ENCODE peak calls at places on chromosomes 7 and 10, in four cellular contexts. U is pancreas, D is upper lobe of right lung, B is fibroblast of lung. M is an unnamed sample.

GRCh38 chr10:76301950-76302349 is 870.5 kb downstream of the LRMDA start:
- DNase-seq in U (no peak), D (no peak), B (peak; percentile 18), M (no peak)

GRCh38 chr10:71789871-71790270 is 16.6 kb upstream of the VSIR start:
- DNase-seq in U (no peak), D (no peak), B (no peak), M (no peak)

GRCh38 chr7:16989883-16990413 is 108.2 kb upstream of the AGR3 start:
- DNase-seq in U (peak; percentile 74), D (peak; percentile 70), B (peak; percentile 97), M (no peak)

GRCh38 chr10:57457972-57458512 is 809.7 kb downstream of the IPMK start:
- DNase-seq in U (no peak), D (no peak), B (no peak), M (no peak)

GRCh38 chr7:111605246-111605645 is 43.0 kb upstream of the IMMP2L start:
- DNase-seq in U (no peak), D (no peak), B (no peak), M (no peak)

GRCh38 chr7:132125096-132125495 is 451.2 kb downstream of the PLXNA4 start:
- DNase-seq in U (no peak), D (no peak), B (no peak), M (no peak)

GRCh38 chr10:25556457-25556856 is 377.6 kb upstream of the MYO3A start:
- DNase-seq in U (no peak), D (no peak), B (no peak), M (no peak)

GRCh38 chr10:103525901-103526300 is 32.4 kb downstream of the NEURL1 start:
- DNase-seq in U (no peak), D (no peak), B (no peak), M (no peak)

GRCh38 chr7:158055726-158056510 is 531.7 kb downstream of the PTPRN2 start:
- DNase-seq in U (no peak), D (peak; percentile 34), B (no peak), M (no peak)

GRCh38 chr10:103493911-103494877 is 689 bp downstream of the NEURL1 start:
- DNase-seq in U (no peak), D (no peak), B (no peak), M (peak; percentile 78)

GRCh38 chr7:81704595-81704994 is 65.3 kb downstream of the HGF start:
- DNase-seq in U (no peak), D (no peak), B (no peak), M (no peak)

GRCh38 chr10:90652519-90652918 is 205.3 kb downstream of the HTR7 start:
- DNase-seq in U (no peak), D (no peak), B (peak; percentile 56), M (no peak)

GRCh38 chr7:28725045-28725630 is 233.0 kb downstream of the TRIL start:
- DNase-seq in U (no peak), D (no peak), B (no peak), M (no peak)

GRCh38 chr7:75928600-75928939 is 13.6 kb downstream of the POR start:
- DNase-seq in U (no peak), D (no peak), B (no peak), M (no peak)

GRCh38 chr10:32556996-32557395 is 111.1 kb downstream of the CCDC7 start:
- DNase-seq in U (no peak), D (no peak), B (no peak), M (no peak)

GRCh38 chr10:107576746-107577145 is 412.2 kb upstream of the SORCS1 start:
- DNase-seq in U (no peak), D (no peak), B (no peak), M (no peak)

GRCh38 chr10:133210398-133211140 is 19.4 kb upstream of the UTF1 start:
- DNase-seq in U (no peak), D (no peak), B (no peak), M (peak; percentile 69)

GRCh38 chr7:5211730-5212482 is 21.9 kb downstream of the WIPI2 start:
- DNase-seq in U (no peak), D (no peak), B (no peak), M (no peak)

GRCh38 chr7:100584677-100585510 is 1.0 kb downstream of the LRCH4 start:
- DNase-seq in U (peak; percentile 81), D (peak; percentile 77), B (peak; percentile 87), M (peak; percentile 88)

GRCh38 chr10:80104066-80104926 is 25.8 kb downstream of the TMEM254 start:
- DNase-seq in U (no peak), D (no peak), B (peak; percentile 94), M (no peak)

GRCh38 chr7:13179011-13179574 is 491.7 kb downstream of the ARL4A start:
- DNase-seq in U (no peak), D (no peak), B (peak; percentile 19), M (no peak)

GRCh38 chr10:70376436-70377378 is 5.7 kb downstream of the LRRC20 start:
- DNase-seq in U (no peak), D (no peak), B (no peak), M (no peak)

GRCh38 chr10:93061594-93062498 is 1.2 kb downstream of the CYP26C1 start:
- DNase-seq in U (no peak), D (no peak), B (no peak), M (peak; percentile 70)

GRCh38 chr7:146772581-146772980 is 656.0 kb downstream of the CNTNAP2 start:
- DNase-seq in U (no peak), D (no peak), B (no peak), M (no peak)

GRCh38 chr7:151752816-151753600 is 123.9 kb downstream of the PRKAG2 start:
- DNase-seq in U (no peak), D (no peak), B (peak; percentile 37), M (no peak)

GRCh38 chr10:72096115-72097000 is 8.0 kb upstream of the SPOCK2 start:
- DNase-seq in U (no peak), D (no peak), B (peak; percentile 86), M (no peak)

GRCh38 chr7:66877577-66878300 is 43.3 kb upstream of the TMEM248 start:
- DNase-seq in U (no peak), D (no peak), B (peak; percentile 8), M (no peak)

GRCh38 chr10:123429631-123430257 is 236.4 kb upstream of the GPR26 start:
- DNase-seq in U (no peak), D (no peak), B (no peak), M (no peak)

GRCh38 chr7:100688593-100688860 is 5.5 kb downstream of the GIGYF1 start:
- DNase-seq in U (no peak), D (no peak), B (no peak), M (peak; percentile 69)

GRCh38 chr10:97747573-97747972 is 10.6 kb downstream of the ZFYVE27 start:
- DNase-seq in U (no peak), D (no peak), B (no peak), M (no peak)
- H3K36me3 ChIP-seq in U (no peaks in the 10 kb centered on the region), D (peaks cover 100% of the 10 kb centered on the region), B (peaks cover 12% of the 10 kb centered on the region), M (peaks cover 61% of the 10 kb centered on the region)

GRCh38 chr10:521844-522243 is 167.6 kb downstream of the DIP2C start:
- DNase-seq in U (no peak), D (peak; percentile 40), B (no peak), M (no peak)
- H3K27ac ChIP-seq in U (no peak overlapping the region), D (no peak overlapping the region), B (no peak overlapping the region), M (no peak overlapping the region)

GRCh38 chr7:44799939-44800338 is 3.5 kb downstream of the PPIA start:
- DNase-seq in U (no peak), D (no peak), B (no peak), M (no peak)
- H3K36me3 ChIP-seq in U (peaks cover 11% of the 10 kb centered on the region), D (peaks cover 68% of the 10 kb centered on the region), B (peaks cover 16% of the 10 kb centered on the region), M (peaks cover 18% of the 10 kb centered on the region)

DNA sequence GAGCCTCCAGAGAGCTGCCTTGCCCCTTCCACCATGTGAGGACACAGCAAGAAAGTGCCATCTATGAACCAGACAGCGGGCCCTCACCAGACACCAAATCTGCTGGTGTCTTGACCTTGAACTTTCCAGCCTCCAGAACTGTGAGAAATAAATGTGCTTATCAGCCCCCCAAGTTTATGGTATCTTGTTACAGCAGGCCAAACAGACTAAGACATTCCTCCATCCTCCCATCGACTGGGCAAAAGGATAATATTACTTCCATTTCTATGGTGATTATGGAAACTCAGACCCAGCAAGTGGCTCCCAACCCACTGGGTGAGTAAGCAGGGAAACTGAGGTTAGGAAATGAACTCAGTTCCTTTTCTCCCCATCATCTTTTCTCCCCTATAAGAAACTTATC is 288.4 kb downstream of the KCNMA1 start:
- DNase-seq in U (no peak), D (no peak), B (no peak), M (no peak)
- H3K27ac ChIP-seq in U (no peak overlapping the region), D (no peak overlapping the region), B (no peak overlapping the region), M (no peak overlapping the region)

GRCh38 chr7:26191233-26191973 is 9.1 kb downstream of the HNRNPA2B1 start:
- DNase-seq in U (no peak), D (no peak), B (no peak), M (no peak)

GRCh38 chr7:26193432-26194206 is 6.9 kb downstream of the HNRNPA2B1 start:
- DNase-seq in U (no peak), D (no peak), B (no peak), M (no peak)

GRCh38 chr7:26192485-26193087 is 8.0 kb downstream of the HNRNPA2B1 start:
- DNase-seq in U (no peak), D (no peak), B (no peak), M (no peak)

GRCh38 chr7:26190417-26190869 is 10.1 kb downstream of the HNRNPA2B1 start:
- DNase-seq in U (no peak), D (no peak), B (no peak), M (no peak)

DNA sequence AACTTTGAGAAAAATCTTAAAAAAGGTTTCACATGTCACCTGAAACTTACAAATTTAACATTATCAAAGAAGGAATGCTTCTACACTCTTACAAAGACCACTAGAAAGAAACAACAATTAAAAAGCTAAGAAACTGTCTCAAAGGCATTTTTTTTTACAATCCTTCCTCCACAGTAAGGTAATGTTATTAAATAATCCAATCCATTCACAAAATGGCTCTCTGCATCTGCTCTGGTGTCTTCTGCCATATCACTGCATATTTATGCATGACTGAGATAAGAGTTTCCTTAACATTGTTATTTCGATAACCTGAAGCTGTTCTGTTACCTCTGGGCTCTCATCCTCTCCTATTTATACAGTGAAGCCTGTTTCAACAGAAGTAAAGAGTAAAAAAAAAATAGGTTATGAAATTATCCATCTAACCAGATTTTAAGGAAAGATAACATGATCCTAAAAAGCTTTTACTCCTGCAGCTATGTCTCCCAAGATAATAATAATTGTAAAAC is 8.5 kb downstream of the HNRNPA2B1 start:
- DNase-seq in U (no peak), D (no peak), B (no peak), M (no peak)
- H3K36me3 ChIP-seq in U (peaks cover 9% of the 10 kb centered on the region), D (peaks cover 90% of the 10 kb centered on the region), B (peaks cover 16% of the 10 kb centered on the region), M (peaks cover 79% of the 10 kb centered on the region)

DNA sequence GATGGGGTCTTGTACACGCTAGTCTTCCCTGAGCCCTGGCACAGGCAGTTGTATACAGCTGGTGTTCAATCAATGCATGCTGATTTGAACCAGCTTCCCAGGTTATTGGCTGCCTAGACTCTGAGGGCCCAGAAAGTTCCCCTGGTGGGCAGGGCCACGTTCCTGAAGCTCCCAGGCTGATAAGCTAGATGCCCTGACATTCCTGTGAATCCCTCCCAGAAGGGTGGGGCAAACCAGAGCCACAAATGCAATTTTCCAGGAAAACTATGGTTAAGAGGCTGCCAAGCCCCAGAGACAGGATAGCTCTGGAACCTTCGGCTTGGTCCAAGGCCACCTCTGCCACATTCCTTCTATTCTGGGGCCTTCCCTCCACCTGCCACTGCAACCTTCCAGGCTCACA is 78.2 kb downstream of the FAM53B start:
- DNase-seq in U (no peak), D (no peak), B (no peak), M (no peak)
- H3K27ac ChIP-seq in U (no peak overlapping the region), D (no peak overlapping the region), B (no peak overlapping the region), M (no peak overlapping the region)